ENCODE peak calls at places on chromosome 6, in nine cellular contexts. C, S, G, U, X, E, B, V and P are unnamed samples.

GRCh38 chr6:90175627-90176538 is 120.8 kb downstream of the BACH2 start:
- DNase-seq in S (peak), V (no peak), B (no peak), E (no peak), G (no peak), C (no peak), X (no peak), U (no peak), P (no peak)

GRCh38 chr6:1595271-1596087 is 14.2 kb upstream of the FOXC1 start:
- DNase-seq in B (no peak), X (no peak), U (no peak), V (no peak), S (no peak), C (no peak), G (peak), E (no peak), P (no peak)

GRCh38 chr6:155549928-155550327 is 94.3 kb upstream of the NOX3 start:
- DNase-seq in X (no peak), C (no peak), S (no peak), B (no peak), E (no peak), U (no peak), V (no peak), G (no peak), P (no peak)

GRCh38 chr6:39824030-39824926 is 32.1 kb downstream of the DAAM2 start:
- DNase-seq in B (no peak), C (no peak), X (no peak), E (no peak), S (no peak), V (no peak), U (peak), G (peak), P (no peak)

GRCh38 chr6:142945446-142946180 is 637 bp upstream of the HIVEP2 start:
- DNase-seq in C (peak), U (peak), B (no peak), S (peak), X (peak), G (peak), V (peak), E (peak), P (peak)

GRCh38 chr6:169589293-169589692 is 112.5 kb downstream of the WDR27 start:
- DNase-seq in E (no peak), U (no peak), C (no peak), G (no peak), B (no peak), X (no peak), S (no peak), V (no peak), P (no peak)

GRCh38 chr6:31400467-31401289 is 2.7 kb upstream of the MICA start:
- DNase-seq in V (peak), C (no peak), B (no peak), G (peak), S (peak), X (peak), U (peak), E (no peak), P (no peak)

GRCh38 chr6:154690857-154691256 is 42.4 kb upstream of the SCAF8 start:
- DNase-seq in G (no peak), B (no peak), V (no peak), S (no peak), X (no peak), C (no peak), E (no peak), U (no peak), P (no peak)

GRCh38 chr6:30188541-30188940 is 24.7 kb downstream of the TRIM26 start:
- DNase-seq in S (no peak), U (no peak), E (no peak), X (no peak), V (no peak), B (no peak), C (no peak), G (no peak), P (no peak)

GRCh38 chr6:99130897-99131873 is 183.4 kb upstream of the FBXL4 start:
- DNase-seq in X (no peak), U (peak), S (no peak), V (no peak), C (no peak), B (no peak), E (no peak), G (no peak), P (no peak)

GRCh38 chr6:136737343-136738177 is 54.7 kb downstream of the MAP3K5 start:
- DNase-seq in C (no peak), U (no peak), X (no peak), E (no peak), S (no peak), G (no peak), V (no peak), B (no peak), P (no peak)

GRCh38 chr6:42509765-42510164 is 54.1 kb upstream of the UBR2 start:
- DNase-seq in C (no peak), E (no peak), G (no peak), U (no peak), X (no peak), B (no peak), S (no peak), V (no peak), P (no peak)